ENCODE peak calls at places on chromosomes 1 and 21, in nine cellular contexts. S is endodermal cell, U is iPS-NIHi11, A is left lung, X is ureter, K is cardiac fibroblast, V is NCI-H2081, F is lower leg skin, E is epithelial cell of esophagus. I is an unnamed sample.

GRCh38 chr21:38376693-38377092 is 119.9 kb downstream of the KCNJ15 start:
- DNase-seq in S (no peak), U (no peak), A (no peak), X (no peak), K (no peak), V (no peak), F (no peak), E (no peak), I (no peak)

GRCh38 chr1:226526801-226527595 is 21.6 kb upstream of the STUM start:
- DNase-seq in S (peak), U (peak), A (no peak), X (no peak), K (peak), V (no peak), F (peak), E (peak), I (no peak)

GRCh38 chr1:102190429-102190828 is 193.7 kb upstream of the OLFM3 start:
- DNase-seq in S (no peak), U (no peak), A (no peak), X (no peak), K (no peak), V (no peak), F (no peak), E (no peak), I (no peak)

GRCh38 chr21:46158666-46159300 is 3.4 kb upstream of the FTCD start:
- DNase-seq in S (no peak), U (no peak), A (no peak), X (no peak), K (no peak), V (no peak), F (peak), E (no peak), I (peak)

GRCh38 chr1:79193211-79194079 is 186.9 kb upstream of the ADGRL4 start:
- DNase-seq in S (peak), U (peak), A (no peak), X (no peak), K (peak), V (peak), F (no peak), E (peak), I (no peak)

GRCh38 chr1:45557422-45557944 is 6.9 kb downstream of the AKR1A1 start:
- DNase-seq in S (no peak), U (no peak), A (no peak), X (no peak), K (no peak), V (no peak), F (no peak), E (peak), I (no peak)

GRCh38 chr21:28215214-28215954 is 777.3 kb downstream of the LTN1 start:
- DNase-seq in S (no peak), U (no peak), A (no peak), X (no peak), K (peak), V (no peak), F (no peak), E (peak), I (no peak)

GRCh38 chr1:168365719-168366474 is 85.2 kb downstream of the TBX19 start:
- DNase-seq in S (no peak), U (peak), A (no peak), X (no peak), K (no peak), V (no peak), F (no peak), E (peak), I (no peak)

GRCh38 chr21:23950344-23950743 is 1656.9 kb downstream of the MRPL39 start:
- DNase-seq in S (no peak), U (no peak), A (no peak), X (no peak), K (no peak), V (no peak), F (no peak), E (no peak), I (no peak)

GRCh38 chr1:234083460-234083859 is 179.0 kb downstream of the SLC35F3 start:
- DNase-seq in S (no peak), U (no peak), A (no peak), X (no peak), K (no peak), V (no peak), F (no peak), E (no peak), I (no peak)

GRCh38 chr21:22965455-22966125 is 1967.4 kb downstream of the NCAM2 start:
- DNase-seq in S (peak), U (no peak), A (no peak), X (no peak), K (no peak), V (no peak), F (no peak), E (no peak), I (no peak)

GRCh38 chr1:42420911-42421585 is 34.8 kb downstream of the ZMYND12 start:
- DNase-seq in S (no peak), U (no peak), A (peak), X (peak), K (peak), V (peak), F (no peak), E (peak), I (no peak)

GRCh38 chr21:29300547-29301138 is 1.9 kb downstream of the BACH1 start:
- DNase-seq in S (no peak), U (no peak), A (no peak), X (no peak), K (peak), V (no peak), F (no peak), E (no peak), I (no peak)

GRCh38 chr1:226574044-226574443 is 25.5 kb downstream of the STUM start:
- DNase-seq in S (no peak), U (no peak), A (no peak), X (no peak), K (no peak), V (no peak), F (no peak), E (no peak), I (no peak)

GRCh38 chr1:216521477-216521876 is 98.2 kb upstream of the USH2A start:
- DNase-seq in S (no peak), U (no peak), A (no peak), X (no peak), K (no peak), V (no peak), F (no peak), E (no peak), I (no peak)

GRCh38 chr1:65292861-65293593 is 16.3 kb upstream of the DNAJC6 start:
- DNase-seq in S (no peak), U (no peak), A (no peak), X (no peak), K (no peak), V (no peak), F (no peak), E (peak), I (no peak)

GRCh38 chr21:29092102-29092959 is 18.9 kb upstream of the CCT8 start:
- DNase-seq in S (no peak), U (no peak), A (no peak), X (no peak), K (peak), V (no peak), F (no peak), E (no peak), I (no peak)

GRCh38 chr1:115670476-115671175 is 28.9 kb downstream of the VANGL1 start:
- DNase-seq in S (no peak), U (no peak), A (no peak), X (no peak), K (no peak), V (peak), F (no peak), E (peak), I (no peak)

GRCh38 chr21:36422279-36423098 is 37.3 kb downstream of the CHAF1B start:
- DNase-seq in S (peak), U (peak), A (peak), X (peak), K (peak), V (peak), F (no peak), E (peak), I (no peak)

GRCh38 chr1:53999920-54000319 is 18.1 kb downstream of the LDLRAD1 start:
- DNase-seq in S (no peak), U (no peak), A (no peak), X (no peak), K (no peak), V (no peak), F (no peak), E (peak), I (no peak)

GRCh38 chr1:2334366-2334765 is 57.0 kb downstream of the MORN1 start:
- DNase-seq in S (no peak), U (no peak), A (no peak), X (no peak), K (no peak), V (no peak), F (no peak), E (no peak), I (no peak)

GRCh38 chr1:228101614-228101993 is 1.5 kb downstream of the C1orf35 start:
- DNase-seq in S (no peak), U (no peak), A (no peak), X (peak), K (no peak), V (no peak), F (peak), E (no peak), I (no peak)

GRCh38 chr1:201488817-201489581 is 17.9 kb downstream of the CSRP1 start:
- DNase-seq in S (no peak), U (no peak), A (peak), X (no peak), K (peak), V (no peak), F (no peak), E (peak), I (no peak)

GRCh38 chr1:61807606-61808005 is 65.3 kb downstream of the PATJ start:
- DNase-seq in S (no peak), U (no peak), A (no peak), X (no peak), K (no peak), V (no peak), F (no peak), E (no peak), I (no peak)

GRCh38 chr1:161071886-161072371 is 2.2 kb upstream of the ARHGAP30 start:
- DNase-seq in S (peak), U (peak), A (peak), X (no peak), K (peak), V (no peak), F (no peak), E (peak), I (no peak)

GRCh38 chr21:30408782-30409494 is 13.1 kb downstream of the KRTAP13-1 start:
- DNase-seq in S (peak), U (peak), A (peak), X (no peak), K (peak), V (peak), F (no peak), E (peak), I (no peak)

GRCh38 chr1:100810360-100810759 is 84.3 kb downstream of the EXTL2 start:
- DNase-seq in S (no peak), U (no peak), A (no peak), X (no peak), K (peak), V (no peak), F (no peak), E (peak), I (no peak)

GRCh38 chr1:20361401-20361800 is 70.7 kb downstream of the VWA5B1 start:
- DNase-seq in S (no peak), U (no peak), A (peak), X (no peak), K (no peak), V (no peak), F (no peak), E (no peak), I (no peak)

GRCh38 chr1:84253041-84253440 is 48.5 kb upstream of the SAMD13 start:
- DNase-seq in S (no peak), U (no peak), A (no peak), X (no peak), K (peak), V (no peak), F (no peak), E (peak), I (no peak)

GRCh38 chr1:234240680-234241079 is 132.6 kb upstream of the COA6 start:
- DNase-seq in S (no peak), U (no peak), A (no peak), X (no peak), K (no peak), V (no peak), F (no peak), E (peak), I (no peak)

GRCh38 chr1:32031578-32032286 is 18.1 kb downstream of the KHDRBS1 start:
- DNase-seq in S (no peak), U (no peak), A (no peak), X (no peak), K (peak), V (no peak), F (no peak), E (peak), I (no peak)

GRCh38 chr1:21562896-21563295 is 53.7 kb downstream of the ALPL start:
- DNase-seq in S (no peak), U (no peak), A (no peak), X (no peak), K (no peak), V (no peak), F (no peak), E (no peak), I (no peak)

GRCh38 chr1:8155528-8156186 is 129.5 kb upstream of the ERRFI1 start:
- DNase-seq in S (peak), U (peak), A (no peak), X (no peak), K (peak), V (no peak), F (no peak), E (peak), I (no peak)

GRCh38 chr1:31431351-31431750 is 18.3 kb downstream of the SERINC2 start:
- DNase-seq in S (peak), U (no peak), A (no peak), X (no peak), K (no peak), V (no peak), F (no peak), E (no peak), I (peak)

GRCh38 chr1:244962140-244962539 is 97.8 kb upstream of the HNRNPU start:
- DNase-seq in S (no peak), U (no peak), A (no peak), X (no peak), K (no peak), V (no peak), F (no peak), E (no peak), I (no peak)

GRCh38 chr1:67749844-67750689 is 65.1 kb downstream of the GADD45A start:
- DNase-seq in S (peak), U (peak), A (no peak), X (no peak), K (peak), V (no peak), F (peak), E (peak), I (no peak)

I was measured in suprapubic skin.